ENCODE peak calls at places on chromosomes 12 and 14, in ten cellular contexts. R is CD8-positive, alpha-beta T cell; A is dermis microvascular lymphatic vessel endothelial cell; U is NCI-H1105 treated with DMSO at 0.1 percent for 48 hours; M is activated T-helper 1 cell treated with anti-CD3 and anti-CD28 coated beads, Interleukin-12 subunit alpha, Interleukin-12 subunit beta, Interleukin-2, Interleukin-4 antibody, amounts not matched to agents 30 ng/mL and 10 ng/mL and 1 ng/mL, durations not matched to agents 14 hours and 24 hours and 36 hours; E is activated CD4-positive, CD25-positive, alpha-beta regulatory T cell treated with anti-CD3 and anti-CD28 coated beads, Interleukin-2, amount 50 U/mL, for 16 hours; V is NCI-H2081; G is NCI-H1930; T is T-helper 1 cell; L is left cardiac atrium. Z is an unnamed sample.

GRCh38 chr12:32419520-32419960 is 20.2 kb downstream of the FGD4 start:
- DNase-seq in R (no peak), A (no peak), U (no peak), M (no peak), E (no peak), V (no peak), G (no peak), T (no peak), L (no peak), Z (no peak)

GRCh38 chr14:35333797-35334743 is 41.9 kb downstream of the PSMA6 start:
- DNase-seq in R (peak; percentile 60), A (no peak), U (no peak), M (no peak), E (no peak), V (no peak), G (no peak), T (no peak), L (no peak), Z (no peak)

GRCh38 chr12:45989277-45989856 is 1.0 kb downstream of the SCAF11 start:
- DNase-seq in R (peak; percentile 60), A (no peak), U (peak; percentile 75), M (no peak), E (no peak), V (no peak), G (no peak), T (no peak), L (no peak), Z (no peak)

GRCh38 chr12:93453633-93454032 is 11.9 kb upstream of the UBE2N start:
- DNase-seq in R (no peak), A (no peak), U (no peak), M (no peak), E (no peak), V (no peak), G (no peak), T (no peak), L (no peak), Z (no peak)

GRCh38 chr12:10720974-10721565 is 2.1 kb downstream of the YBX3 start:
- DNase-seq in R (no peak), A (no peak), U (no peak), M (no peak), E (no peak), V (no peak), G (no peak), T (no peak), L (no peak), Z (no peak)

GRCh38 chr14:44530482-44530881 is 23.4 kb upstream of the FSCB start:
- DNase-seq in R (no peak), A (no peak), U (no peak), M (no peak), E (no peak), V (no peak), G (no peak), T (no peak), L (no peak), Z (no peak)

GRCh38 chr14:68576031-68576430 is 216.8 kb downstream of the ZFP36L1 start:
- DNase-seq in R (no peak), A (no peak), U (no peak), M (no peak), E (no peak), V (no peak), G (no peak), T (no peak), L (no peak), Z (no peak)

GRCh38 chr12:72434989-72435388 is 162.8 kb downstream of the TRHDE start:
- DNase-seq in R (no peak), A (no peak), U (no peak), M (no peak), E (no peak), V (no peak), G (no peak), T (no peak), L (no peak), Z (no peak)

GRCh38 chr12:56520025-56520810 is 1.4 kb upstream of the RBMS2 start:
- DNase-seq in R (no peak), A (peak; percentile 74), U (no peak), M (no peak), E (no peak), V (no peak), G (no peak), T (no peak), L (peak; percentile 43), Z (no peak)

GRCh38 chr12:67697981-67698380 is 49.4 kb downstream of the DYRK2 start:
- DNase-seq in R (no peak), A (no peak), U (no peak), M (no peak), E (no peak), V (no peak), G (no peak), T (no peak), L (no peak), Z (no peak)

GRCh38 chr14:51460051-51460450 is 191.7 kb upstream of the FRMD6 start:
- DNase-seq in R (no peak), A (no peak), U (no peak), M (no peak), E (no peak), V (no peak), G (no peak), T (no peak), L (no peak), Z (no peak)

GRCh38 chr12:95700316-95700785 is 90.2 kb downstream of the NTN4 start:
- DNase-seq in R (no peak), A (no peak), U (no peak), M (no peak), E (no peak), V (no peak), G (no peak), T (no peak), L (no peak), Z (no peak)